ENCODE peak calls at places on chromosomes 16 and 17, in five cellular contexts. O is Peyer's patch, Y is GM13976, U is upper lobe of left lung, S is AG04449. Q is an unnamed sample.
A peak's percentile ranks its signal among the peaks of the same experiment; 100 is the strongest.

GRCh38 chr16:60001523-60001922 is 1267.4 kb upstream of the GOT2 start:
- DNase-seq in O (no peak), Y (no peak), U (no peak), S (no peak), Q (no peak)

GRCh38 chr16:22214402-22214801 is 8.3 kb downstream of the EEF2K start:
- DNase-seq in O (no peak), Y (no peak), U (no peak), S (no peak), Q (no peak)

GRCh38 chr17:50575581-50576210 is 15.2 kb downstream of the CACNA1G start:
- DNase-seq in O (no peak), Y (no peak), U (no peak), S (no peak), Q (no peak)

GRCh38 chr16:50500171-50500874 is 47.9 kb upstream of the NKD1 start:
- DNase-seq in O (no peak), Y (no peak), U (no peak), S (no peak), Q (no peak)

GRCh38 chr17:57403241-57403640 is 146.9 kb downstream of the MSI2 start:
- DNase-seq in O (no peak), Y (no peak), U (no peak), S (no peak), Q (no peak)

GRCh38 chr17:12320286-12320685 is 299.6 kb downstream of the MAP2K4 start:
- DNase-seq in O (no peak), Y (no peak), U (no peak), S (peak; percentile 70), Q (no peak)

GRCh38 chr17:28940675-28941074 is 10.6 kb downstream of the PHF12 start:
- DNase-seq in O (no peak), Y (no peak), U (peak; percentile 58), S (no peak), Q (no peak)

GRCh38 chr16:72995151-72995881 is 52.6 kb downstream of the ZFHX3 start:
- DNase-seq in O (no peak), Y (no peak), U (no peak), S (no peak), Q (no peak)

GRCh38 chr17:32810690-32811089 is 66.2 kb downstream of the MYO1D start:
- DNase-seq in O (no peak), Y (no peak), U (no peak), S (no peak), Q (no peak)

GRCh38 chr16:67482260-67482924 is 955 bp downstream of the AGRP start:
- DNase-seq in O (peak; percentile 54), Y (no peak), U (no peak), S (no peak), Q (no peak)

GRCh38 chr16:75494696-75495601 is at the start of gene CHST6:
- DNase-seq in O (no peak), Y (peak; percentile 90), U (no peak), S (no peak), Q (no peak)

GRCh38 chr16:27315333-27316037 is 1.7 kb downstream of the IL4R start:
- DNase-seq in O (peak; percentile 75), Y (no peak), U (peak; percentile 77), S (no peak), Q (peak; percentile 73)

DNA sequence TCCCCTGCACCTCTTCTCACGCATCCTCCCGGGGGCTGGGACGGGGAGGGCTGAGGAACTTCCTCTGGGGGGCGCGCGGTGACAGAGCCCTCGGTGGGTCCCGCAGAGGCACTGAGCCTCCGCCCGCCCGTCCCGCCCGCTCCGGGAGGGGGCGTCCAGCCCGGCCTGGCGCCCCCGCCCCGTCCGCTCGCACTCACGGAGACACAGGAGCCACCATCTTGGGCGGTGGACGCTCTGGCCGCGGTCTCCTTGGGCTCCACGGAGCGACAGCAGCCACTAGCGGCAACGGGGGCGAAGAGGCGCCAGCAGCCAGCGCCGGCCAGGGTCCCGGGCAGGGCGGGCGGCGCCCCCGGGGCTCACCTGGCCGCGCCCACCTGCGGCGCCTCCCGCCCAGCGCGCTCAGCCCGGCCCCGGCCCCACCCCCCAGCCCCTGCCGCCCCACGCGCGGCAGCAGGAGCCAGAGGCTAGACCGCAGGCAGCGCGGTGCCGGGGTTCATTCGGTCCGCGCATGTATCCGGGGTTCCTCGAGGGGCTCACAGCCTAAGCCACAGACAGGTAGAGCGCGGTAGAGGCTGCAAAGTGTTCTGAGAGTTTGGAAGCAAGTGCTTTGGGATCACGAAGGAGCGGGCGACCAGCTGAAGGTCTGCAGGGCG is at the start of gene C17orf113:
- DNase-seq in O (peak; percentile 78), Y (peak; percentile 87), U (peak; percentile 58), S (no peak), Q (peak; percentile 81)
- TF ChIP-seq CTCF in O (peak; percentile 33), Y (peak; percentile 71), U (peak; percentile 33), S (peak; percentile 57), Q (peak; percentile 37)

GRCh38 chr16:85472514-85472913 is 140.6 kb upstream of the GSE1 start:
- DNase-seq in O (no peak), Y (no peak), U (no peak), S (no peak), Q (no peak)

GRCh38 chr16:85473909-85474640 is 139.0 kb upstream of the GSE1 start:
- DNase-seq in O (no peak), Y (no peak), U (no peak), S (no peak), Q (no peak)

GRCh38 chr16:85471469-85472431 is 141.4 kb upstream of the GSE1 start:
- DNase-seq in O (no peak), Y (no peak), U (peak; percentile 71), S (no peak), Q (peak; percentile 79)

GRCh38 chr16:85474808-85475207 is 138.3 kb upstream of the GSE1 start:
- DNase-seq in O (no peak), Y (no peak), U (no peak), S (no peak), Q (no peak)

GRCh38 chr16:85473326-85473725 is 139.8 kb upstream of the GSE1 start:
- DNase-seq in O (no peak), Y (no peak), U (no peak), S (no peak), Q (no peak)
- TF ChIP-seq CTCF in O (no peak), Y (no peak), U (no peak), S (no peak), Q (no peak)

GRCh38 chr17:9465216-9465921 is 110.3 kb downstream of the STX8 start:
- DNase-seq in O (peak; percentile 32), Y (no peak), U (no peak), S (peak; percentile 65), Q (no peak)
- TF ChIP-seq CTCF in O (no peak), Y (no peak), U (no peak), S (peak; percentile 2), Q (no peak)

GRCh38 chr17:36950027-36950426 is 1.3 kb downstream of the AATF start:
- DNase-seq in O (no peak), Y (no peak), U (no peak), S (no peak), Q (no peak)

GRCh38 chr17:36947922-36948716 is 635 bp upstream of the AATF start:
- DNase-seq in O (no peak), Y (no peak), U (no peak), S (no peak), Q (no peak)

GRCh38 chr17:36948717-36949460 is at the start of gene AATF:
- DNase-seq in O (peak; percentile 99), Y (peak; percentile 99), U (peak; percentile 97), S (peak; percentile 56), Q (peak; percentile 98)

GRCh38 chr17:36951390-36951789 is 2.6 kb downstream of the AATF start:
- DNase-seq in O (no peak), Y (no peak), U (no peak), S (no peak), Q (no peak)

DNA sequence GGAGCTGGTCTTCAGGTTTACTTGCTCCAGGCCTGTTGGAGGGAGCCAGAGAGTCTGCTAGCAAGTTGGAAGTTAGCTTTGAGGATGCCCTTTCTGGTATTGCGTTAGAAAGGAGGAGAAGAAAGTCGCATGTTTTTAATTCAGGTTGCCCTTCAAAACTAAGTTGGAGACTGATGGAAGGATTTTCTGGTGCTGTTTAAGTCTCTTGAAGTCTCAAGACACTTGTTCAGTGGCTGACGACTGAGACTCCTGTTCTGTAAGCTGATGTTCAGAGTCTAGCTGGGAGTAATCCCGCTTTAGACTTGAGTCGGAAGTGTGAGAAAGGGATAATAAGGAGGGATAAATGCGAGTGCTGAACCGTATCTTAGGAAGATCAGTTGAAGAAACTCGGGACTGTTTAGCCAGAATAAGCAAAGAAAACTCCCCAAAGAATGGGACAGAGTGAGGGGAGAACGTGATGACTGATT is 740 bp downstream of the AATF start:
- DNase-seq in O (no peak), Y (no peak), U (no peak), S (no peak), Q (no peak)
- TF ChIP-seq CTCF in O (no peak), Y (no peak), U (no peak), S (no peak), Q (no peak)

GRCh38 chr16:70267516-70267915 is 15.8 kb upstream of the EXOSC6 start:
- DNase-seq in O (peak; percentile 51), Y (peak; percentile 55), U (no peak), S (no peak), Q (peak; percentile 46)
- TF ChIP-seq CTCF in O (peak; percentile 42), Y (peak; percentile 26), U (peak; percentile 46), S (peak; percentile 57), Q (peak; percentile 51)

Q was measured in upper lobe of right lung.